ENCODE peak calls at places on chromosomes 6 and 20, in seven cellular contexts. Y is HepG2, N is GM12878, W is K562, M is IMR-90, K is HCT116, Z is SK-N-SH. T is an unnamed sample.

GRCh38 chr20:63709149-63709527 is 1.3 kb downstream of the ZGPAT start:
- DNase-seq in N (no peak), W (no peak), K (no peak), Y (no peak), M (no peak), Z (no peak), T (no peak)

GRCh38 chr6:43246301-43247114 is 3.2 kb downstream of the TTBK1 start:
- DNase-seq in M (no peak), N (no peak), Y (peak; percentile 55), W (peak; percentile 66), Z (peak; percentile 85), K (peak; percentile 10), T (peak; percentile 93)

GRCh38 chr6:44000164-44000842 is 126.9 kb downstream of the MRPL14 start:
- DNase-seq in Z (peak; percentile 53), K (peak; percentile 65), M (peak; percentile 25), Y (no peak), W (peak; percentile 42), N (peak; percentile 84), T (no peak)

GRCh38 chr6:7723041-7723447 is 2.9 kb upstream of the BMP6 start:
- DNase-seq in W (peak; percentile 70), M (peak; percentile 81), Y (peak; percentile 79), N (no peak), K (peak; percentile 85), Z (peak; percentile 50), T (peak; percentile 89)

GRCh38 chr20:61441537-61441936 is 189.5 kb downstream of the CDH4 start:
- DNase-seq in W (no peak), K (no peak), Y (no peak), Z (no peak), N (no peak), M (no peak), T (no peak)

GRCh38 chr6:116022841-116023380 is 37.8 kb downstream of the FRK start:
- DNase-seq in W (no peak), Z (no peak), K (no peak), N (no peak), Y (no peak), M (no peak), T (no peak)

GRCh38 chr6:138308728-138309110 is 69.0 kb upstream of the SMIM28 start:
- DNase-seq in W (no peak), N (no peak), M (no peak), Y (no peak), Z (no peak), K (no peak), T (no peak)

GRCh38 chr6:42104095-42104806 is 38.2 kb downstream of the C6orf132 start:
- DNase-seq in Z (no peak), M (no peak), Y (peak; percentile 61), N (peak; percentile 15), W (peak; percentile 93), K (no peak), T (peak; percentile 51)

GRCh38 chr20:37095108-37095608 is 639 bp downstream of the RBL1 start:
- DNase-seq in K (no peak), N (no peak), Z (peak; percentile 56), W (peak; percentile 29), M (no peak), Y (peak; percentile 41), T (no peak)

GRCh38 chr20:15561707-15562106 is 1011.5 kb downstream of the KIF16B start:
- DNase-seq in Z (peak; percentile 9), Y (no peak), M (no peak), W (no peak), K (no peak), N (no peak), T (no peak)

GRCh38 chr6:11198663-11199603 is 33.5 kb downstream of the NEDD9 start:
- DNase-seq in Z (no peak), M (no peak), Y (no peak), N (no peak), K (no peak), W (no peak), T (no peak)

GRCh38 chr6:16974729-16975359 is 127.0 kb upstream of the STMND1 start:
- DNase-seq in K (no peak), Y (no peak), M (no peak), W (no peak), N (no peak), Z (no peak), T (no peak)

GRCh38 chr6:156794963-156795362 is 17.8 kb downstream of the ARID1B start:
- DNase-seq in W (no peak), Y (no peak), K (no peak), M (no peak), Z (no peak), N (no peak), T (no peak)

GRCh38 chr6:111282564-111282963 is 195.3 kb downstream of the SLC16A10 start:
- DNase-seq in M (no peak), Z (no peak), Y (no peak), N (no peak), K (no peak), W (no peak), T (no peak)

GRCh38 chr6:132728616-132729015 is 14.8 kb upstream of the VNN1 start:
- DNase-seq in M (no peak), Z (no peak), K (no peak), N (no peak), Y (peak; percentile 28), W (no peak), T (no peak)

GRCh38 chr20:10228330-10228729 is 9.7 kb downstream of the SNAP25 start:
- DNase-seq in W (no peak), K (no peak), M (no peak), Z (no peak), Y (peak; percentile 61), N (no peak), T (no peak)

GRCh38 chr6:160678744-160679401 is 14.8 kb upstream of the LPA start:
- DNase-seq in Z (peak; percentile 13), K (no peak), N (no peak), W (no peak), Y (no peak), M (no peak), T (no peak)

GRCh38 chr6:62737792-62738191 is 451.8 kb upstream of the KHDRBS2 start:
- DNase-seq in W (no peak), N (no peak), M (no peak), K (no peak), Z (no peak), Y (no peak), T (no peak)

GRCh38 chr6:40891131-40891530 is 147.9 kb downstream of the UNC5CL start:
- DNase-seq in M (no peak), K (no peak), W (no peak), N (no peak), Z (no peak), Y (no peak), T (no peak)

GRCh38 chr6:111842891-111843290 is 30.4 kb downstream of the FYN start:
- DNase-seq in M (peak; percentile 34), K (no peak), Y (peak; percentile 69), N (no peak), W (no peak), Z (no peak), T (no peak)

GRCh38 chr20:62300319-62300718 is 2.5 kb upstream of the ADRM1 start:
- DNase-seq in Z (no peak), Y (no peak), W (no peak), N (no peak), K (no peak), M (no peak), T (no peak)

GRCh38 chr20:4835244-4836177 is 113.8 kb downstream of the PRND start:
- DNase-seq in K (no peak), Y (no peak), N (no peak), M (no peak), Z (no peak), W (no peak), T (no peak)

DNA sequence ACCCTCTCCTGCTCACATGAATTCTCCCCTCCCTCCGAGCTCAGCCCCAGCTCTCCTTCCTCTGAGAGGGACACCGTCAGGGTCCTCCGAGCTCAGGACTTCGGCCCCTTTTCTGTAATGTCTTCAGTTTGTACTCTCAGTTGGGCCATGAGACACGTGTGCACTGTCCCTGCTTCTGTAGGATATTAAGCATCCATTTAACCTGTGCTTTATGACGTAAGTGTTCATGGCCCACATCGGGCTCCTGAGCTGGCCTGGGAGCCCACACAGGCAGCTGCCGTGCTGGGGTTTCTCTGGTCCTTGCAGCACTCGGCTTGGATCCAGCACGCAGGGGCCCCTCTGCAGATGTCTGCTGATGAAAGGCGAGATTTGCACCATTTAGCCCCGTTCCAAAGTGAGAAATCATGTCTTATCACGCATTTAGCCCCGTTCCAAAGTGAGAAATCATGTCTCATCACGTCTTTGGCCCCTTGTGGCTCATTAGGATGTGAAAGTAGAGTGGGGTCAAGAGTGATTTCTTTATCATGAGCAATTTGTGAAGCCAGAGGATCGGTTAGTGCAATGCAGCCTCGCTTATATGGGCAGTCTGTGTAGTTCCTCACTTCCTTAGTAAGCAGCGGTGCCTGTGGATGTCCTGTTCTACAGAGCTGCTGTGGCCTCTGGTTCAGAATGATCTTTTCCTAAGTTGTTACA is 25.3 kb downstream of the DUSP22 start:
- DNase-seq in N (peak; percentile 96), Y (no peak), W (no peak), K (no peak), Z (no peak), M (no peak), T (no peak)
- H3K9me3 ChIP-seq in N (no peaks in the 10 kb centered on the region), Y (no peaks in the 10 kb centered on the region), W (no peaks in the 10 kb centered on the region), K (no peaks in the 10 kb centered on the region), Z (no peaks in the 10 kb centered on the region), M (peaks cover 2% of the 10 kb centered on the region), T (peaks cover 38% of the 10 kb centered on the region)

DNA sequence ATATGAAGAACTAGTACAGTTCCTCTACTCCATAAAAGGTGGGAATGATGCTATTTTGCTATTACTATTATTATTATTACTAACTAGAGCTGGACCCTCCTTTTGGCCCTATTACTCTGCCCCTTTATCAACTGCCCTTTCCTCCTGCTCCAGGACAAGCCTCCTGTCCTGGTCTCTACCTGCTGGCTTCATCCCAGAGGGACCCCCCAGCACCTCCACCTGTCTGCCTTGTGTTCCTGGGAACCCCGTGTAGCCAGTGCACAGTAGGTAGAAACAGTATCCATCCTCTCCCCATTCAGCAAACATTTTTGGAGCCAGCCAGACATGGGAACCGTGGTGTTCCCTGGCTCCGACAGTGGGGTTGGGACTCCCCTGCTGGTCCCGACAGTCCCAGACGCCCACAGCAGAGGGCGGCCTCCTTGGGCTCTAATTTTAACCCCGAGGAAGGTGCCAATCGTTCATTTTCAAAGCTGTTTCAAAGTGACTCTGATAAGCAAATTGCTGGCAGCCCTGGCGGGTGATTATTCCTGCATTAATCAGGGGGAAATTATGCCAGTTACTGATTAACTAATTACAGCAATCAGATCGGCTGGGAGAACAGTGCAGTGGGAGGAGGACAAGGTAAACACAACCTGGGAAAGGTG is 44.2 kb upstream of the MDGA1 start:
- DNase-seq in N (no peak), Y (peak; percentile 30), Z (peak; percentile 50), M (no peak), W (peak; percentile 59), K (no peak), T (peak; percentile 69)
- H3K9ac ChIP-seq in N (no peak overlapping the region), Y (no peak overlapping the region), Z (no peak overlapping the region), M (no peak overlapping the region), W (peak overlapping the region; percentile 21), K (no peak overlapping the region), T (no peak overlapping the region)

GRCh38 chr6:142943746-142944125 is 1.2 kb downstream of the HIVEP2 start:
- DNase-seq in N (no peak), K (no peak), Z (no peak), M (peak; percentile 48), Y (peak; percentile 38), W (no peak), T (no peak)
- TF ChIP-seq RAD21 in N (no peak), K (no peak), Z (no peak), M (no peak), Y (no peak), W (no peak), T (no peak)

DNA sequence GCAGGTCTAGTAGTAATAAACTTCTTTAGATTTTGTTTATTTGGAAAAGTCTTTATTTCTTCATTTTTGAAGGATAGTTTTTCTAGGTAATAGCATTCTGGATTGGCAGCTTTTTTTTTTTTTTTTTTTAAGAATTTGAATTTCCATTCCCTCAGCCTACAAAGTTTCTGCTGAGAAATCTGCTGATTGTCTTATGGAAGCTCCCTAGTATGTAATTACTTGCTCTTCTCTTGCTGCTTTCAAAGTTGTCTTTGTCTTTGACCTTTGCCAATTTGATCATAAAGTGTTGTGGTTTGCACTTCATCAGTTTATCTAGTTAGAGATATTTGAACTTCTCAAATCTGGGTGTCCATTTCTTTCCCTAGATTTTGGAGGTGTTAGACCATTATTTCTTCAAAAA is 82.2 kb upstream of the GMDS start:
- DNase-seq in K (no peak), M (no peak), Y (no peak), W (no peak), Z (no peak), N (no peak), T (no peak)
- H3K9me3 ChIP-seq in K (peaks cover 9% of the 10 kb centered on the region), M (peaks cover 20% of the 10 kb centered on the region), Y (peaks cover 61% of the 10 kb centered on the region), W (no peaks in the 10 kb centered on the region), Z (peaks cover under 1% of the 10 kb centered on the region), N (peaks cover 12% of the 10 kb centered on the region), T (peaks cover 23% of the 10 kb centered on the region)

T was measured in H1.